ENCODE peak calls at places on chromosomes 16 and 17, in nine cellular contexts. U is T-helper 1 cell; F is activated CD8-positive, alpha-beta T cell treated with anti-CD3 and anti-CD28 coated beads, Interleukin-2, amount 10 ng/mL, durations not matched to agents 7 days and 5 days; J is body of pancreas; Q is naive thymus-derived CD8-positive, alpha-beta T cell; B is mucosa of gallbladder; P is non-pigmented ciliary epithelial cell; G is natural killer cell treated with Interleukin-12 subunit alpha and Interleukin-12 subunit beta and Interleukin-15 and Interleukin-18, amount 100 ng/mL, for 72 hours; I is EL. R is an unnamed sample.
A peak's percentile ranks its signal among the peaks of the same experiment; 100 is the strongest.

GRCh38 chr17:32161506-32162365 is 19.4 kb downstream of the RHOT1 start:
- DNase-seq in U (no peak), F (no peak), J (no peak), Q (no peak), B (no peak), P (peak; percentile 82), G (no peak), I (peak; percentile 98), R (peak; percentile 81)

GRCh38 chr17:3594056-3594810 is 15.0 kb downstream of the TRPV1 start:
- DNase-seq in U (no peak), F (no peak), J (no peak), Q (no peak), B (no peak), P (peak; percentile 65), G (no peak), I (peak; percentile 28), R (no peak)

GRCh38 chr16:48963306-48963705 is 318.3 kb downstream of the CBLN1 start:
- DNase-seq in U (no peak), F (no peak), J (no peak), Q (no peak), B (no peak), P (no peak), G (no peak), I (peak; percentile 75), R (no peak)

GRCh38 chr16:23072769-23073549 is 76.3 kb downstream of the USP31 start:
- DNase-seq in U (no peak), F (no peak), J (no peak), Q (no peak), B (no peak), P (no peak), G (no peak), I (peak; percentile 60), R (peak; percentile 90)

GRCh38 chr17:48261297-48261880 is 153.8 kb downstream of the SNX11 start:
- DNase-seq in U (no peak), F (no peak), J (no peak), Q (no peak), B (no peak), P (no peak), G (no peak), I (peak; percentile 50), R (no peak)

GRCh38 chr17:4177732-4178131 is 34.7 kb downstream of the CYB5D2 start:
- DNase-seq in U (no peak), F (no peak), J (no peak), Q (no peak), B (no peak), P (no peak), G (no peak), I (no peak), R (no peak)

GRCh38 chr16:82045471-82046178 is 10.6 kb downstream of the HSD17B2 start:
- DNase-seq in U (no peak), F (no peak), J (no peak), Q (no peak), B (no peak), P (no peak), G (no peak), I (no peak), R (no peak)

GRCh38 chr17:19727466-19728113 is 11.2 kb upstream of the SLC47A2 start:
- DNase-seq in U (no peak), F (no peak), J (peak; percentile 76), Q (peak; percentile 52), B (peak; percentile 80), P (peak; percentile 17), G (no peak), I (peak; percentile 11), R (peak; percentile 69)

GRCh38 chr16:58732545-58733247 is 1.4 kb downstream of the GOT2 start:
- DNase-seq in U (no peak), F (no peak), J (no peak), Q (no peak), B (no peak), P (no peak), G (no peak), I (peak; percentile 40), R (peak; percentile 45)

GRCh38 chr17:27430882-27431491 is 25.3 kb upstream of the KSR1 start:
- DNase-seq in U (no peak), F (no peak), J (peak; percentile 22), Q (peak; percentile 50), B (peak; percentile 37), P (no peak), G (no peak), I (peak; percentile 57), R (no peak)

GRCh38 chr16:72021043-72021442 is 12.5 kb downstream of the DHODH start:
- DNase-seq in U (no peak), F (no peak), J (no peak), Q (no peak), B (no peak), P (no peak), G (no peak), I (no peak), R (no peak)

GRCh38 chr17:39096435-39097158 is 54.8 kb downstream of the PLXDC1 start:
- DNase-seq in U (no peak), F (peak; percentile 81), J (peak; percentile 36), Q (peak; percentile 74), B (peak; percentile 33), P (no peak), G (no peak), I (no peak), R (no peak)

GRCh38 chr16:2587891-2588565 is 50.2 kb downstream of the PDPK1 start:
- DNase-seq in U (no peak), F (no peak), J (no peak), Q (peak; percentile 48), B (no peak), P (no peak), G (no peak), I (no peak), R (no peak)

GRCh38 chr17:77322534-77323412 is 182.0 kb downstream of the SEC14L1 start:
- DNase-seq in U (no peak), F (no peak), J (peak; percentile 77), Q (peak; percentile 66), B (peak; percentile 84), P (peak; percentile 94), G (peak; percentile 49), I (peak; percentile 99), R (peak; percentile 80)

GRCh38 chr16:56532714-56533113 is 12.9 kb upstream of the BBS2 start:
- DNase-seq in U (no peak), F (no peak), J (no peak), Q (no peak), B (no peak), P (no peak), G (no peak), I (no peak), R (peak; percentile 40)

GRCh38 chr16:84303023-84303422 is 8.3 kb downstream of the WFDC1 start:
- DNase-seq in U (no peak), F (no peak), J (no peak), Q (no peak), B (peak; percentile 62), P (no peak), G (no peak), I (peak; percentile 17), R (no peak)

GRCh38 chr16:76943936-76944335 is 247.1 kb upstream of the MON1B start:
- DNase-seq in U (no peak), F (no peak), J (no peak), Q (no peak), B (no peak), P (no peak), G (no peak), I (no peak), R (no peak)

GRCh38 chr17:50556803-50557202 is 3.7 kb upstream of the CACNA1G start:
- DNase-seq in U (no peak), F (no peak), J (no peak), Q (no peak), B (no peak), P (no peak), G (no peak), I (no peak), R (no peak)

GRCh38 chr16:21088646-21089538 is 61.8 kb downstream of the DNAH3 start:
- DNase-seq in U (no peak), F (no peak), J (no peak), Q (no peak), B (no peak), P (no peak), G (no peak), I (peak; percentile 58), R (peak; percentile 66)

GRCh38 chr17:76018801-76019200 is 8.3 kb downstream of the EVPL start:
- DNase-seq in U (no peak), F (no peak), J (no peak), Q (no peak), B (no peak), P (no peak), G (no peak), I (no peak), R (no peak)

GRCh38 chr17:21167303-21167702 is 40.5 kb downstream of the DHRS7B start:
- DNase-seq in U (no peak), F (no peak), J (no peak), Q (no peak), B (no peak), P (no peak), G (no peak), I (peak; percentile 12), R (peak; percentile 4)

GRCh38 chr17:64289652-64290051 is 26.6 kb upstream of the TEX2 start:
- DNase-seq in U (no peak), F (no peak), J (no peak), Q (no peak), B (no peak), P (no peak), G (no peak), I (no peak), R (no peak)

R was measured in foreskin keratinocyte.